ENCODE peak calls at places on chromosome 1, in seven cellular contexts. Z, T, D, W, A, V and M are unnamed samples.

GRCh38 chr1:149888999-149889289 is 10.4 kb upstream of the BOLA1 start:
- DNase-seq in D (peak; percentile 65), W (no peak), T (no peak), A (no peak), Z (peak; percentile 68), V (no peak), M (no peak)

GRCh38 chr1:161013591-161014513 is 7.1 kb downstream of the F11R start:
- DNase-seq in D (peak; percentile 66), Z (no peak), V (peak; percentile 77), W (peak; percentile 92), T (no peak), A (no peak), M (peak; percentile 62)

GRCh38 chr1:33763406-33763805 is 100.5 kb upstream of the HMGB4 start:
- DNase-seq in Z (no peak), W (no peak), D (peak; percentile 57), A (no peak), V (no peak), T (no peak), M (no peak)

GRCh38 chr1:109786531-109787021 is 22.9 kb upstream of the EPS8L3 start:
- DNase-seq in Z (no peak), V (no peak), A (no peak), W (peak; percentile 67), T (no peak), D (peak; percentile 51), M (no peak)

GRCh38 chr1:33972676-33973395 is 109.0 kb downstream of the HMGB4 start:
- DNase-seq in Z (no peak), W (no peak), T (no peak), D (peak; percentile 19), A (no peak), V (no peak), M (no peak)

GRCh38 chr1:52225174-52225573 is 83.3 kb downstream of the ZFYVE9 start:
- DNase-seq in V (no peak), D (no peak), W (no peak), A (no peak), Z (no peak), T (no peak), M (no peak)

GRCh38 chr1:209675567-209676154 is 449 bp downstream of the G0S2 start:
- DNase-seq in Z (no peak), A (no peak), W (no peak), T (peak; percentile 22), V (peak; percentile 21), D (peak; percentile 51), M (no peak)

GRCh38 chr1:184937729-184938128 is 36.6 kb downstream of the NIBAN1 start:
- DNase-seq in Z (no peak), V (no peak), W (no peak), D (no peak), A (no peak), T (no peak), M (no peak)

GRCh38 chr1:219666242-219666641 is 53.3 kb upstream of the ZC3H11B start:
- DNase-seq in Z (no peak), T (no peak), W (no peak), V (no peak), A (no peak), D (no peak), M (no peak)

GRCh38 chr1:219031821-219032220 is 141.9 kb upstream of the LYPLAL1 start:
- DNase-seq in D (no peak), V (no peak), A (no peak), Z (no peak), T (no peak), W (no peak), M (no peak)

GRCh38 chr1:50103615-50104081 is 5.1 kb upstream of the ELAVL4 start:
- DNase-seq in D (no peak), W (no peak), V (no peak), Z (no peak), T (no peak), A (no peak), M (no peak)

GRCh38 chr1:162391790-162392563 is 10.4 kb downstream of the C1orf226 start:
- DNase-seq in D (peak; percentile 58), W (peak; percentile 40), T (no peak), Z (peak; percentile 64), V (no peak), A (peak; percentile 13), M (no peak)

GRCh38 chr1:50354813-50355212 is 68.4 kb downstream of the DMRTA2 start:
- DNase-seq in T (no peak), D (no peak), A (no peak), Z (no peak), V (no peak), W (no peak), M (no peak)

GRCh38 chr1:245298781-245299180 is 144.0 kb downstream of the KIF26B start:
- DNase-seq in V (no peak), T (no peak), D (peak; percentile 44), Z (no peak), A (no peak), W (no peak), M (no peak)

GRCh38 chr1:184380468-184380867 is 6.4 kb upstream of the C1orf21 start:
- DNase-seq in D (no peak), V (no peak), A (no peak), Z (no peak), W (no peak), T (no peak), M (no peak)

GRCh38 chr1:151047591-151047924 is at the start of gene C1orf56:
- DNase-seq in Z (peak; percentile 47), A (peak; percentile 54), W (peak; percentile 91), T (peak; percentile 54), V (peak; percentile 76), D (peak; percentile 71), M (peak; percentile 42)

GRCh38 chr1:53462213-53462612 is 3.0 kb downstream of the DMRTB1 start:
- DNase-seq in Z (no peak), D (no peak), V (no peak), T (no peak), A (no peak), W (no peak), M (no peak)

GRCh38 chr1:149888160-149888998 is 11.0 kb upstream of the BOLA1 start:
- DNase-seq in V (peak; percentile 87), W (peak; percentile 68), A (peak; percentile 78), D (peak; percentile 92), Z (peak; percentile 91), T (peak; percentile 57), M (peak; percentile 73)

GRCh38 chr1:173095632-173096031 is 44.9 kb upstream of the TNFSF18 start:
- DNase-seq in Z (no peak), W (no peak), D (peak; percentile 93), A (no peak), T (no peak), V (no peak), M (no peak)

GRCh38 chr1:2526824-2527552 is 592 bp upstream of the PANK4 start:
- DNase-seq in Z (no peak), W (no peak), A (no peak), D (peak; percentile 66), V (peak; percentile 80), T (no peak), M (peak; percentile 38)

GRCh38 chr1:62362061-62362951 is 43.1 kb upstream of the KANK4 start:
- DNase-seq in W (no peak), T (no peak), V (no peak), A (no peak), D (no peak), Z (no peak), M (no peak)

GRCh38 chr1:84268346-84268745 is 33.2 kb upstream of the SAMD13 start:
- DNase-seq in A (no peak), Z (no peak), V (no peak), D (no peak), W (no peak), T (no peak), M (no peak)

GRCh38 chr1:72366473-72366872 is 84.1 kb upstream of the NEGR1 start:
- DNase-seq in D (peak; percentile 29), V (no peak), T (no peak), A (no peak), Z (no peak), W (no peak), M (no peak)

GRCh38 chr1:22794691-22795090 is 84.1 kb downstream of the EPHB2 start:
- DNase-seq in W (no peak), D (no peak), T (no peak), A (no peak), V (no peak), Z (no peak), M (no peak)

GRCh38 chr1:69791311-69791710 is 223.6 kb downstream of the LRRC7 start:
- DNase-seq in W (no peak), V (no peak), A (no peak), Z (no peak), D (peak; percentile 0), T (no peak), M (no peak)

GRCh38 chr1:6466023-6466422 is at the start of gene TNFRSF25:
- DNase-seq in T (no peak), A (no peak), Z (no peak), V (peak; percentile 74), W (no peak), D (no peak), M (peak; percentile 61)

GRCh38 chr1:10320336-10320735 is 78.5 kb upstream of the PGD start:
- DNase-seq in A (no peak), T (no peak), V (no peak), W (no peak), D (no peak), Z (no peak), M (no peak)

GRCh38 chr1:187411118-187411517 is 582.4 kb downstream of the PLA2G4A start:
- DNase-seq in Z (no peak), D (no peak), T (no peak), V (no peak), W (no peak), A (no peak), M (no peak)